ENCODE peak calls at places on chromosomes 5 and 9, in four cellular contexts. D is H1, V is GM12878, S is K562. I is an unnamed sample.

GRCh38 chr9:16371306-16371705 is 499.2 kb downstream of the BNC2 start:
- DNase-seq in D (no peak), V (no peak), S (no peak), I (no peak)

GRCh38 chr9:110148384-110148783 is 59.6 kb downstream of the C9orf152 start:
- DNase-seq in D (no peak), V (no peak), S (no peak), I (no peak)

GRCh38 chr9:136881691-136882108 is 4.6 kb upstream of the TRAF2 start:
- DNase-seq in D (no peak), V (peak), S (peak), I (peak)

GRCh38 chr5:107424461-107424860 is 246.3 kb downstream of the EFNA5 start:
- DNase-seq in D (no peak), V (no peak), S (no peak), I (no peak)

GRCh38 chr5:52269853-52270252 is 517.9 kb upstream of the ITGA1 start:
- DNase-seq in D (no peak), V (no peak), S (no peak), I (no peak)

GRCh38 chr9:3746296-3747275 is 220.8 kb upstream of the RFX3 start:
- DNase-seq in D (no peak), V (no peak), S (no peak), I (no peak)

GRCh38 chr5:160198886-160199409 is 30.4 kb upstream of the FABP6 start:
- DNase-seq in D (no peak), V (no peak), S (no peak), I (no peak)

GRCh38 chr9:123162359-123163345 is 105.7 kb downstream of the STRBP start:
- DNase-seq in D (no peak), V (no peak), S (no peak), I (no peak)

DNA sequence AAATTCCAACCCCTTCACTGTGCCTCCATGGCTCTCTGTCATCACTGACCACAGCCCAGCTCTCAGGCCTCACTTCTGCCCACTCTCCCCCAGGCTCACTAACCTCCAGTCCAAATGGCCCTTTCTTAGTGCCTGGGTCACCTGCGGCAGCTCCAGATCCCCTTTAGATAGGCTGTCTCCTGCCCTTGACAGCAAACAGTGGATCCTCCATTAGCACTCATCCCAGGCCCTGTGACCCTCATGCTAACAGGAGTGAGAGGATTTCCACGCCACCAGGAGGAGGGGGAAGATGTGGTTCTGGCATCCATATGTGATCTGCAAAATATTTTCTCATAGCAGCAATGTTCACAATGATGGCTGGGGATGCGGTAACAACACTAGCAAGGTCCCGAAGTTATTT is 139.4 kb downstream of the DCP2 start:
- DNase-seq in D (no peak), V (no peak), S (no peak), I (no peak)
- TF ChIP-seq SIN3A in D (no peak), V (no peak), S (no peak), I (no peak)

DNA sequence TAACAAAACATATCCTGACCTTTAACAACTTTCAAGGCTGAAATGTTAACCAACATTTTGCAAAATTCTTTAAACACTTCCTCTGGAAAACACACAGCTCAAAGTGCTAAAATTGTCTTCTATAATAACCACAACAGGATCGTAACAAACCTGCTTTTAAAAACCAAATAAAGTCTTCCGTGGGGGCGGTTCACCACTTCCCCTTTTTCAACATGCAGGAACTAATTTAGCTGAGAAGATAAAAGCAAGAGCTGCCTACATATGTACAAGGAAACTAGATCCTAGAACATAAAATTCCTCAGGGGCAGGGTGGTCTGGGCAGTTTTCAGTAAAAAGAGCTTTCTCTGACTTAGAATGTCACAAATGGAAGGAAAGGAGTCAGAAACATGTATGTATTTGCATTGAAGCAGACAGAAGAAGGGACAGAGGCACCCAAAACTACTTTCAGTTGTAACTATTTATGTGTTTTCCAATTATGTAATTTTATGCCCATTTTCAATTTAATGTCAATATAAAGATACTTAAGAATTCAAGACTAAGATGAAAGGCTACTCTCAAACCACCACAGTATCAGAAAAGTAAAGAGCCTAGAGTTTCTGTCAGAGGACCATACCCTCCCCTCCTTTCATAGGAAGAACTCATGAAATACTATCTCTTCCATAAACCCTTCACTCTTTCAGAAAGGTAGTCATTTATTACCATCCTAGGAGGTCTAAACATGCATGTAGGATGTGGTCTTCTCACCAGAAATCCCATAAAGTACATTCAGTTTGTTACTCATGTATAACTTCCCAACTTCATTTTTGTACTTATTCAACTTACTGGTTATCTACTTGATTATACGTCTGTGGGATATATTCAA is 185.9 kb upstream of the RASA1 start:
- DNase-seq in D (no peak), V (peak), S (peak), I (no peak)
- TF ChIP-seq CREB1 in D (no peak), V (peak), S (no peak), I (no peak)

DNA sequence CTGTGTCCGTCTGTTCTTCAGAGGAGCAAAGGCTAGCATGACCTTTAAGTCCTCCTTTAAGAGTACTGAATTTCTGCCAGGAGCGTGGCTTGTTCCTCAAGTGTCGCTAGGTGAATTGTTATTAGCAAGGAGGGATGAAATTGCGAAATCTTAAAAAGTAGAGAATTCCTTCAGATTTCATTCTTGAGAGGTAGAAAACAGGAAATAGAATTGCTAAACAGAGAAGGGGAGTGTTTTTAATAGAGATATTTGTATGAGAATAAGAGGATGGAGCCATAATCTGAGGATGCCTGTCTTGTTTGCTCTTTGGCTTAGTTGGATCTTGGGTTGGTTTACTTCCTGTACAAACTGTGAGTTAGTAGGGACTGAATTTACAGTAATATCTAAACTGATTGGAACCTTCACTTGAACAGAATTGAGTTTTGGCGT is 39.2 kb downstream of the EXOSC2 start:
- DNase-seq in D (no peak), V (no peak), S (peak), I (no peak)
- TF ChIP-seq KDM1A in D (no peak), V (no peak), S (no peak), I (no peak)

GRCh38 chr5:72156921-72157320 is 49.6 kb downstream of the MAP1B start:
- DNase-seq in D (no peak), V (no peak), S (no peak), I (no peak)
- TF ChIP-seq SIN3A in D (no peak), V (no peak), S (no peak), I (no peak)

DNA sequence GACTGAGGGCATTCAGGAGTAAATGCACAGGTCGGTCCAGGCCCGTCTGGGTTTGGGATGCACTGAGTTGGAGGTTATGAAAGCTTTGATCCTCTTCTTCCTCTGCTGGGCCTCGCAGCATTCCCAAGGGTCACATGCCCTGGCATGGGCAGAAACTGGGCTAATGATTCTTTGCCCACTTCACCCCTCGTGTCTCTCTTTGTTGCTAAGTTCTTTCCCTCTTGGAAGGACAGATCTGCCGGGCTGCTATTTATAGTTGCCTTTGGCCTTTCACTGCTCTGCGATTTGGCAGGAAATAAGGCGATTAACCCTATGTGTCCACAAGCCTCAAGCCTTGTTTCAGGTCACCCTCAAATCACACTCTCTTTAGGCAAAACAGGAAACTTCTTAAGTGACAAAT is 66.9 kb downstream of the ENTREP1 start:
- DNase-seq in D (no peak), V (no peak), S (no peak), I (no peak)
- TF ChIP-seq CREB1 in D (no peak), V (no peak), S (no peak), I (no peak)

GRCh38 chr5:68194405-68194804 is 21.2 kb upstream of the PIK3R1 start:
- DNase-seq in D (no peak), V (no peak), S (no peak), I (no peak)

GRCh38 chr5:68196876-68197275 is 18.7 kb upstream of the PIK3R1 start:
- DNase-seq in D (no peak), V (peak), S (no peak), I (no peak)

GRCh38 chr5:68193481-68194036 is 22.0 kb upstream of the PIK3R1 start:
- DNase-seq in D (no peak), V (no peak), S (no peak), I (no peak)

GRCh38 chr5:68192679-68193060 is 22.9 kb upstream of the PIK3R1 start:
- DNase-seq in D (no peak), V (no peak), S (no peak), I (no peak)

GRCh38 chr5:68195137-68195536 is 20.4 kb upstream of the PIK3R1 start:
- DNase-seq in D (no peak), V (no peak), S (no peak), I (no peak)
- TF ChIP-seq KDM1A in D (no peak), V (no peak), S (no peak), I (no peak)

I was measured in HepG2.